ENCODE peak calls at places on chromosome 7, in seven cellular contexts. T is endothelial cell of umbilical vein, B is right lobe of liver, Y is uterus, K is GM23338, M is psoas muscle, G is PC-3. Z is an unnamed sample.

GRCh38 chr7:77450054-77450453 is 33.9 kb upstream of the GSAP start:
- DNase-seq in T (no peak), K (no peak), B (no peak), M (no peak), G (peak; percentile 52), Y (no peak), Z (no peak)

GRCh38 chr7:74427974-74428373 is 25.7 kb upstream of the GTF2IRD1 start:
- DNase-seq in B (no peak), Y (no peak), K (no peak), M (no peak), T (no peak), G (no peak), Z (no peak)

GRCh38 chr7:134553976-134554375 is 5.1 kb downstream of the AKR1B15 start:
- DNase-seq in G (peak; percentile 34), T (no peak), M (no peak), B (no peak), Y (no peak), K (peak; percentile 68), Z (no peak)

GRCh38 chr7:83824214-83824613 is 175.3 kb upstream of the SEMA3E start:
- DNase-seq in K (no peak), M (no peak), T (peak; percentile 42), G (peak; percentile 81), B (no peak), Y (no peak), Z (no peak)

GRCh38 chr7:24038993-24039392 is 245.0 kb upstream of the NPY start:
- DNase-seq in Y (no peak), B (no peak), T (no peak), K (no peak), M (no peak), G (no peak), Z (no peak)

GRCh38 chr7:130371059-130371458 is 9.2 kb upstream of the CPA1 start:
- DNase-seq in T (no peak), Y (peak; percentile 62), G (no peak), B (no peak), M (peak; percentile 82), K (no peak), Z (no peak)

GRCh38 chr7:48781783-48782182 is 142.6 kb upstream of the CDC14C start:
- DNase-seq in Y (no peak), M (no peak), G (peak; percentile 51), B (no peak), K (no peak), T (no peak), Z (no peak)

GRCh38 chr7:81684513-81685262 is 85.2 kb downstream of the HGF start:
- DNase-seq in Y (peak; percentile 92), B (peak; percentile 82), G (peak; percentile 98), K (no peak), T (peak; percentile 96), M (peak; percentile 88), Z (peak; percentile 46)

GRCh38 chr7:28900311-28900710 is 57.8 kb downstream of the TRIL start:
- DNase-seq in K (no peak), T (no peak), G (no peak), Y (no peak), M (no peak), B (no peak), Z (no peak)

GRCh38 chr7:106125417-106125816 is 13.3 kb upstream of the SYPL1 start:
- DNase-seq in Y (peak; percentile 58), G (no peak), T (no peak), K (no peak), M (no peak), B (no peak), Z (no peak)

GRCh38 chr7:90857595-90857994 is 261.5 kb downstream of the CDK14 start:
- DNase-seq in B (no peak), K (no peak), G (no peak), Y (no peak), M (no peak), T (no peak), Z (no peak)

GRCh38 chr7:45088821-45089313 is at the start of gene NACAD:
- DNase-seq in M (peak; percentile 48), B (no peak), T (peak; percentile 44), Y (peak; percentile 69), K (peak; percentile 53), G (no peak), Z (peak; percentile 56)

GRCh38 chr7:127532151-127532550 is 53.2 kb downstream of the GCC1 start:
- DNase-seq in Y (no peak), G (no peak), M (no peak), K (no peak), B (no peak), T (no peak), Z (no peak)
- H3K27me3 ChIP-seq in Y (no peaks in the 10 kb centered on the region), G (peaks cover 22% of the 10 kb centered on the region), M (peaks cover 4% of the 10 kb centered on the region), K (peaks cover 54% of the 10 kb centered on the region), B (no peaks in the 10 kb centered on the region), T (peaks cover 12% of the 10 kb centered on the region), Z (no peaks in the 10 kb centered on the region)

GRCh38 chr7:142957723-142958122 is 4.4 kb downstream of the KEL start:
- DNase-seq in Y (no peak), B (no peak), G (peak; percentile 64), T (no peak), M (no peak), K (peak; percentile 10), Z (no peak)
- H3K27ac ChIP-seq in Y (no peak overlapping the region), B (no peak overlapping the region), G (peak overlapping the region; percentile 53), T (no peak overlapping the region), M (no peak overlapping the region), K (no peak overlapping the region), Z (no peak overlapping the region)

DNA sequence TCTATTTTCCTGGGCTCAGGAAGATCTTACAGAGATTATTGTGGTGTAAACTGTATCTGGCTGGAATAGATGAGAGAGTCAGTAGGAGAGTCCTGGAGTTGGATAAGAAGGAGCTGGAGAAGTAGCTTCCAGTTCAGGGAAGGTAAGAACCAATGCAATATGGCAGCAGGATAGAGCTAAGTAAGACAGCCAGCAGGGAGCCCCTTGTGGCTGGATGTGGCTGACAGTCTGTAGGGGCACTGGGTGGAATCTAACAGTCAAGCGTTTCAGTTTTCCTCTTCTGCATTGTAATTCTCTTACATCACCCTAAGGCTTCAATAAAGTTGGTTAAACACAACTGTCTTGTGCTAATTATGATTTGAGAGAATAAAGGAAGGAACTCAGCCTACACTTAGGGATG is 105.8 kb upstream of the EEPD1 start:
- DNase-seq in T (no peak), M (no peak), G (no peak), Y (no peak), B (no peak), K (peak; percentile 29), Z (no peak)
- TF ChIP-seq CTCF in T (no peak), M (peak; percentile 34), G (peak; percentile 40), Y (no peak), B (no peak), K (peak; percentile 38), Z (no peak)

GRCh38 chr7:101781384-101781783 is 36.0 kb upstream of the CUX1 start:
- DNase-seq in K (no peak), Y (no peak), T (no peak), M (no peak), B (peak; percentile 78), G (no peak), Z (no peak)
- H3K27me3 ChIP-seq in K (no peaks in the 10 kb centered on the region), Y (no peaks in the 10 kb centered on the region), T (peaks cover 7% of the 10 kb centered on the region), M (no peaks in the 10 kb centered on the region), B (no peaks in the 10 kb centered on the region), G (no peaks in the 10 kb centered on the region), Z (no peaks in the 10 kb centered on the region)

GRCh38 chr7:140476698-140477261 is 2.5 kb downstream of the MKRN1 start:
- DNase-seq in B (no peak), T (no peak), Y (no peak), M (no peak), K (no peak), G (no peak), Z (no peak)

GRCh38 chr7:140478361-140479061 is 794 bp downstream of the MKRN1 start:
- DNase-seq in T (peak; percentile 61), Y (peak; percentile 43), K (peak; percentile 65), M (peak; percentile 37), B (peak; percentile 48), G (peak; percentile 25), Z (peak; percentile 59)

GRCh38 chr7:140475747-140476333 is 3.5 kb downstream of the MKRN1 start:
- DNase-seq in G (peak; percentile 79), Y (no peak), B (no peak), K (peak; percentile 82), T (peak; percentile 60), M (no peak), Z (no peak)

GRCh38 chr7:140479739-140480084 is 407 bp upstream of the MKRN1 start:
- DNase-seq in G (no peak), B (no peak), Y (no peak), T (no peak), M (no peak), K (no peak), Z (no peak)

DNA sequence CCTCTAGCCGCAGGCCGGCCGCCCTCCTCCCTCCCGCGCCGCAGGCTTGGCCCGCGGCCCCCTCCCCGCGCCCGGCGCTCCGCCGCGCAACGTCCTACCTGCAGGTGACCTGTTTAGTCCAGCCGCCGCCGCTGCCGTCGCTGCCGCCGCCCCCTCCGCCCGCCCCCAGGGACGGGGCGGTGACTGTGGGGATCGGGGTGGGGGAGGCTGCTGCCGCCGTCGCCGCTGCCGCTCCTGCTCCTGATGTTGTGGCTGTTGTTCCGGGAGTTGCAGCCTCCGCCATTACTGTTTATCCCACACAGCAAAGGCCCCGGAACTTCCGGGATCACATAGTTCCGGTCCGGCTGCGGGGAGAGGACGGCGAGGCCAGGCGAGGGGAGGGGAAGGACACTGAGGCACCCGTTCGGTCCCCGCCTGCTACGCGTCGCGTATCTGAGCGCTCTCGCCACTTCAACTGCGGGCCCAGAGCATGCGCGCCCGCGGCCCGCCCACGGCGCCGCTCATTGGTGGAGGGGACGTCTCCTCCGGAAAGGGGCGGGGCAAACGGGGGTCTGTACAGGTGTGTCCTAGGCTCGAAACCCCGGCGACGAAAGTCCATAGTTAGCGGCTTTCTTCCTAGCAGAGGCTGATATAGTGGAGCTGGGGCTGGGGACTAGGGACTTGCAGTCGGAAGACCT is at the start of gene MKRN1:
- DNase-seq in B (peak; percentile 97), M (peak; percentile 94), Y (peak; percentile 85), K (peak; percentile 99), G (peak; percentile 95), T (peak; percentile 85), Z (peak; percentile 97)
- H3K27ac ChIP-seq in B (peak within 1 kb of the TSS; percentile 88), M (peak within 1 kb of the TSS; percentile 82), Y (peak within 1 kb of the TSS; percentile 81), K (peak within 1 kb of the TSS; percentile 98), G (peak within 1 kb of the TSS; percentile 58), T (peak within 1 kb of the TSS; percentile 39), Z (peak within 1 kb of the TSS; percentile 99)

DNA sequence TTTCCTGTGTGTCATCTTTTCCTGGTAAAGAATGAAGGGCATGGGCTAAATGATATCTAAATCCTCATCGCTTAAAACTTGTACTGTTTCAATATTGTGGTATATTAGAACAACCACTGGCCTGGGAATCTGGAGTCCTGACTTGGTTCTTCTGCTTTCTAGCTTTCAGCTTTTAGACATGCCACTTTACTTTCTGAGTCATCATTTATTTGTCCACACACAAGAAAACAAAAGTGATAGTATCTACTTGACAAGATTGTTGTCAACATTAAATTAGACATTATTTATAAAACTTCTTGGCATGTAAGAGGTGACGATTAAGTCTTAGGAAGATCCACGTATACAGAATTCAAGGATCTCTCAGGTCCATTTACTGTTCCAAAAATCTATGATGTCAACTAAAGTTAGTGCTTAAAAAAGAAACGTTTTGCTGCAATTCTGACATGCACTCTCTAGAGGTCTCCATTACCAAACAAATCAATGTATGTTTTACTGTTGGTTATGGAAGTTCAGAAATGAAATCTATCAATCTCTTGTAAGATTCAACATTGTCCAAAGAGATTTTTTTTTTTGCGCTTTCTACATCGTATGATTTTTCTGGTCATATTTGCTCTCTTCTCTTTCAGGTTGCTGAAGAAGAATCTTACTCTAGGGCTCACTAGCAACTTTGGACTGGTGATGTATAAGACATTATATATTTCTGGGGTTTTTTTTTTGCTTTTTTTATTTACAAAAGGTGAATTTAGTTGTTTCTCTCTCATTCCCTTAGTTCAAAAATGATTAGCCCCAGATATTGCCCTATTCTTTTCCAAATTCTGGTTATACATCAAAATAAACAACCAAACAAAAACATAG is 53.6 kb upstream of the DYNC1I1 start:
- DNase-seq in K (peak; percentile 11), T (peak; percentile 50), Y (no peak), G (peak; percentile 60), M (no peak), B (no peak), Z (no peak)
- TF ChIP-seq CTCF in K (peak; percentile 70), T (no peak), Y (peak; percentile 13), G (peak; percentile 70), M (peak; percentile 26), B (no peak), Z (no peak)

GRCh38 chr7:131553906-131554305 is 2.5 kb downstream of the PODXL start:
- DNase-seq in T (no peak), Y (no peak), K (no peak), B (no peak), M (no peak), G (no peak), Z (no peak)
- H3K27me3 ChIP-seq in T (no peaks in the 10 kb centered on the region), Y (no peaks in the 10 kb centered on the region), K (no peaks in the 10 kb centered on the region), B (peaks cover 11% of the 10 kb centered on the region), M (no peaks in the 10 kb centered on the region), G (no peaks in the 10 kb centered on the region), Z (no peaks in the 10 kb centered on the region)